ENCODE peak calls at places on chromosome 10, in six cellular contexts. P is sigmoid colon, U is H1, I is K562, Z is stomach, W is transverse colon. K is an unnamed sample.

GRCh38 chr10:90193240-90193985 is 492.0 kb downstream of the KIF20B start:
- DNase-seq in P (no peak), U (no peak), I (no peak), Z (no peak), W (no peak), K (no peak)

GRCh38 chr10:64316416-64316815 is 795.2 kb downstream of the REEP3 start:
- DNase-seq in P (no peak), U (no peak), I (no peak), Z (no peak), W (no peak), K (no peak)

GRCh38 chr10:98745645-98746044 is 298.9 kb upstream of the HPS1 start:
- DNase-seq in P (no peak), U (no peak), I (peak), Z (no peak), W (no peak), K (no peak)

GRCh38 chr10:23694446-23694920 is 255.6 kb downstream of the OTUD1 start:
- DNase-seq in P (no peak), U (no peak), I (no peak), Z (no peak), W (no peak), K (no peak)

GRCh38 chr10:25766687-25767221 is 167.3 kb upstream of the MYO3A start:
- DNase-seq in P (no peak), U (peak), I (peak), Z (no peak), W (no peak), K (no peak)

GRCh38 chr10:43057831-43058340 is 19.0 kb upstream of the RET start:
- DNase-seq in P (peak), U (no peak), I (no peak), Z (no peak), W (no peak), K (no peak)

GRCh38 chr10:71476249-71477011 is 79.7 kb downstream of the CDH23 start:
- DNase-seq in P (peak), U (no peak), I (no peak), Z (no peak), W (peak), K (no peak)

GRCh38 chr10:137031-137430 is 1.8 kb downstream of the ZMYND11 start:
- DNase-seq in P (no peak), U (no peak), I (peak), Z (no peak), W (no peak), K (peak)

GRCh38 chr10:18340496-18341051 is 200.3 kb downstream of the CACNB2 start:
- DNase-seq in P (no peak), U (no peak), I (no peak), Z (no peak), W (no peak), K (no peak)

GRCh38 chr10:96389785-96390184 is 31.0 kb upstream of the OPALIN start:
- DNase-seq in P (no peak), U (no peak), I (no peak), Z (no peak), W (no peak), K (no peak)

GRCh38 chr10:46297406-46298204 is 10.8 kb downstream of the ANTXRL start:
- DNase-seq in P (peak), U (no peak), I (no peak), Z (peak), W (peak), K (no peak)

GRCh38 chr10:91565241-91565640 is 67.6 kb downstream of the PPP1R3C start:
- DNase-seq in P (no peak), U (no peak), I (no peak), Z (no peak), W (no peak), K (no peak)

GRCh38 chr10:88592425-88592824 is 5.9 kb downstream of the LIPJ start:
- DNase-seq in P (no peak), U (no peak), I (no peak), Z (no peak), W (no peak), K (no peak)

GRCh38 chr10:44938938-44939337 is 20.7 kb upstream of the RASSF4 start:
- DNase-seq in P (no peak), U (no peak), I (no peak), Z (no peak), W (no peak), K (no peak)

GRCh38 chr10:42937649-42938180 is 139.2 kb upstream of the RET start:
- DNase-seq in P (no peak), U (no peak), I (no peak), Z (no peak), W (no peak), K (no peak)

GRCh38 chr10:88243847-88244730 is 339.0 kb downstream of the RNLS start:
- DNase-seq in P (no peak), U (no peak), I (no peak), Z (peak), W (peak), K (no peak)

GRCh38 chr10:29807407-29807806 is 172.6 kb upstream of the SVIL start:
- DNase-seq in P (no peak), U (no peak), I (no peak), Z (no peak), W (no peak), K (no peak)

GRCh38 chr10:28991326-28991725 is 297.5 kb upstream of the LYZL1 start:
- DNase-seq in P (no peak), U (peak), I (no peak), Z (no peak), W (no peak), K (no peak)

GRCh38 chr10:92640110-92640509 is 47.2 kb downstream of the KIF11 start:
- DNase-seq in P (no peak), U (no peak), I (no peak), Z (no peak), W (no peak), K (no peak)

GRCh38 chr10:84348431-84348830 is 20.0 kb downstream of the CCSER2 start:
- DNase-seq in P (no peak), U (no peak), I (no peak), Z (no peak), W (no peak), K (no peak)

GRCh38 chr10:37758074-37758473 is 99.3 kb downstream of the ZNF248 start:
- DNase-seq in P (no peak), U (no peak), I (no peak), Z (no peak), W (no peak), K (no peak)

GRCh38 chr10:77710759-77711682 is 73.4 kb upstream of the KCNMA1 start:
- DNase-seq in P (peak), U (peak), I (peak), Z (peak), W (peak), K (peak)

GRCh38 chr10:132297521-132297920 is 10.2 kb downstream of the STK32C start:
- DNase-seq in P (peak), U (no peak), I (no peak), Z (no peak), W (no peak), K (no peak)

DNA sequence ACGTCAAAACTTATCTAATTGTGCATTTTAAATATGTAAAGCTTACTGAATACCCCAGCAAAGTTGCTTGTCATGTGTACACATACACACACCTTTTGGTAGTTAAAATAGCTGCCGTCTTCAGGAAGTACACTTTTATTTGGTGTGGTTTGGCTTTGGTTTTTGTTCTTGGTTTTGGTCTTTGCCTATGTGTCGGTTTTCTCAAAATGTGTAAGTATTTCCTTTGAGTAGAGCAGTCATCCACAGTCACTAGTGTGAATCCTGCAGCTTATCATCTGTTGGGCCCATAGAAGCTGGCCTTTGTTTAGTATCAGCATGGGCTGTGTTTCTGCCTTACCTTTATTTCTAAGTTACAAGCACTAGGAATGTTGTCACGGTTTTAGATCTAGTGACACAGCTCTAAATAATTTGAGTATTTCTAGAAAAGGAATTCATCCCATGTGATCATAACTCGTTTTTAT is 35.3 kb downstream of the NET1 start:
- DNase-seq in P (no peak), U (no peak), I (no peak), Z (no peak), W (no peak), K (no peak)
- TF ChIP-seq POLR2A in P (no peak), U (no peak), I (peak), Z (no peak), W (peak), K (no peak)

DNA sequence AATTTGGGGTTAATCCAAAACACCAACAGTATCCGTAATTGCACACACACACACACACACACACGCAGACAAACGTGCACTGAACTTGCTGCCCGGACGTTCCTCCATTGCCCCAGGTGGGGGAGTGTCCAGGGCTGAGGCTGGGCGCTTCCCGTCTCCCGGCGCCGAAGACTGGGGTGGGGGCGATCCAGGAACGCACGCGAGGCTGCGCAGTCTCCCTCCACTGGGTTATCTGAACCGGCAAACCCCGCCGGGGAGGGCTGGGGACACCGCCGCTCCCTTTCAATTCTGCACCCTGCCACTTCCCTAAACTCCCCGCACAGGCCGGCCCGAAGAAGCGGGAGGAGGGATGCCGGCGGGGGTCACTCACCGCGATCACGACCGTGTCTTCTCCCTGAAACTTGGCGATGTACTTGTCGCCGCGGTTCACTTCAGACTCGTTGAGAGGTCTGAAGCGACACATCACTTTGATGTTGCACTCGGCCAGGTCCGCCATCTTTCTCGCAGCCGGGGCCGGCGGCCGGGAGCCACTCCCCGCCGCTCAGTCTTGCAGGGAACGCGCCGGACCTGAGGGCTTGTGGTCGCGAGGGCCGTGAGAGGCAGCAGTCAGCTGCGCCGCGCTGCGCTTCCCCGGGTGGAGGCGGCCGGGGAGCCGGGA is 618 bp downstream of the KIF5B start:
- DNase-seq in P (peak), U (no peak), I (peak), Z (peak), W (peak), K (peak)
- TF ChIP-seq POLR2AphosphoS5 in P (peak), U (no peak), I (peak), Z (no peak), W (peak), K (no peak)

GRCh38 chr10:110858297-110858934 is 13.3 kb upstream of the PDCD4 start:
- DNase-seq in P (no peak), U (no peak), I (peak), Z (no peak), W (peak), K (no peak)

GRCh38 chr10:110859947-110860376 is 11.8 kb upstream of the PDCD4 start:
- DNase-seq in P (peak), U (no peak), I (no peak), Z (no peak), W (no peak), K (no peak)

GRCh38 chr10:110860576-110861241 is 11.0 kb upstream of the PDCD4 start:
- DNase-seq in P (peak), U (no peak), I (no peak), Z (no peak), W (peak), K (no peak)

GRCh38 chr10:110859206-110859946 is 12.4 kb upstream of the PDCD4 start:
- DNase-seq in P (peak), U (no peak), I (no peak), Z (no peak), W (no peak), K (no peak)

GRCh38 chr10:110857265-110858158 is 14.2 kb upstream of the PDCD4 start:
- DNase-seq in P (peak), U (no peak), I (no peak), Z (peak), W (peak), K (no peak)
- TF ChIP-seq POLR2A in P (peak), U (no peak), I (no peak), Z (no peak), W (peak), K (no peak)

GRCh38 chr10:62815373-62816111 is 624 bp downstream of the EGR2 start:
- DNase-seq in P (no peak), U (no peak), I (no peak), Z (no peak), W (no peak), K (no peak)

GRCh38 chr10:62814901-62815372 is 1.2 kb downstream of the EGR2 start:
- DNase-seq in P (no peak), U (no peak), I (no peak), Z (no peak), W (no peak), K (no peak)

GRCh38 chr10:62817763-62818425 is 1.7 kb upstream of the EGR2 start:
- DNase-seq in P (peak), U (peak), I (peak), Z (peak), W (peak), K (peak)

GRCh38 chr10:62817120-62817762 is 1.1 kb upstream of the EGR2 start:
- DNase-seq in P (peak), U (no peak), I (peak), Z (no peak), W (peak), K (peak)

GRCh38 chr10:62816179-62817119 is at the start of gene EGR2:
- DNase-seq in P (peak), U (peak), I (peak), Z (peak), W (peak), K (peak)
- TF ChIP-seq POLR2AphosphoS5 in P (no peak), U (peak), I (no peak), Z (peak), W (peak), K (peak)

GRCh38 chr10:67839957-67840356 is 2.0 kb upstream of the DNAJC12 start:
- DNase-seq in P (no peak), U (no peak), I (no peak), Z (no peak), W (no peak), K (no peak)

GRCh38 chr10:67836972-67837371 is 1.0 kb downstream of the DNAJC12 start:
- DNase-seq in P (no peak), U (no peak), I (no peak), Z (no peak), W (no peak), K (no peak)

GRCh38 chr10:67836491-67836890 is 1.5 kb downstream of the DNAJC12 start:
- DNase-seq in P (no peak), U (no peak), I (no peak), Z (no peak), W (no peak), K (no peak)

GRCh38 chr10:67834375-67834774 is 3.6 kb downstream of the DNAJC12 start:
- DNase-seq in P (no peak), U (no peak), I (no peak), Z (no peak), W (no peak), K (no peak)

DNA sequence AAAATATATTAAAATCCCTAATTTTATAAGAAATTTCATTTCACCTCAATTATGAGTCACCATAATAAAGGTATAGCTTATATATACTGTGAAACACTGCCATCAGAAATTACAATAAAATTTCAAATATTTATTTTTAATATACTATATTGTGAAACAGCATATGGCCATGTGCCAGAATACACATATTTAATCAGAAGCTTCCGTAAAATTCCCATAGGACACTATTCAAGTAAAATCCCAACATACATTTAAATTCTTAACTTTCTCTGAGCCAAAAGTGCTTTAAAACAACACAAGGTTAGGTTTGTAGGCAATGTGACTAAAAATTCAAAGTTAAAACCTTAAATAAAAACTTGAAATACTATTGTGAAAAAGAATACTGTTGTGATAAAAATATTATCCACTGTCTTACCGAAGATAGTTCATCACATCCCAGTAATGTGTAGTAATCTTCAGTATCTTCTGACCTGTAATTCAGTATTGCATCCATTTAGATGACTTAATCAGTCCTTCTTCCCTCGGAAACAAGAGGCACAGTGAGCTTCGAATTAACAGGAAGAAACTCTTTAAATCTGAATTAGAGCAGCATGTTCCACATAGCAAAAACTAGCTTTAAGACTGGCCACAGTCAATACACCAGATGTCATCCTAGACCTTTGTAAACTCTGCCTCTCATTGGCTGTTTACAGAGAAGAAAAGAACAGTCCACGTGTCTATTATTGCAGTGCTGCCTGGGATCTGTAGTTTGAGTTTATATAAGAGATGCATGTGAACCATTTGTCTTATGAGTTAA is at the start of gene DNAJC12:
- DNase-seq in P (no peak), U (no peak), I (peak), Z (no peak), W (no peak), K (no peak)
- TF ChIP-seq POLR2A in P (no peak), U (no peak), I (peak), Z (no peak), W (no peak), K (no peak)

DNA sequence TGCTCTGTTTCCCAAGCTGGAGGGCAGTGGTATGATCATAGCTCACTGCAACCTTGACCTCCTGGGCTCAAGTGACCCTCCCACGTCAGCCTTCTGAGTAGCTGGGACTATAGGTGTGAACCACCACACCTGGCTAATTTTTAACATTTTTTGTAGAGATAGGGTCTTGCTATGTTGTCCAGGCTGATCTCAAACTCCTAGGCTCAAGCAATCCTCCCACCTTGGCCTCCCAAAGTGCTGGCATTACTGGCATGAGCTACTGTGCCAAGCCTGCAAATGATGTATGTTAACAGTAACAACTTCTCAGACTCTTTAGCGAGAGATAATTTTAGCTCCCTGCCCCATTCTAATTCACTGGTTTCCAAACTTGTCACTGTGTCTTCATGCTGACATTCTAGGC is 27.7 kb upstream of the SEPHS1 start:
- DNase-seq in P (no peak), U (no peak), I (no peak), Z (no peak), W (no peak), K (no peak)
- TF ChIP-seq POLR2AphosphoS5 in P (no peak), U (no peak), I (no peak), Z (no peak), W (no peak), K (no peak)